ENCODE peak calls at places on chromosomes 6 and 20, in eight cellular contexts. R is posterior cingulate gyrus; S is activated CD8-positive, alpha-beta memory T cell treated with anti-CD3 and anti-CD28 coated beads for 1 hour; C is foreskin fibroblast; H is activated naive CD4-positive, alpha-beta T cell; L is RWPE1; E is endodermal cell; X is stimulated activated CD4-positive, alpha-beta T cell treated with anti-CD3 and anti-CD28 coated beads, Interleukin-1b, Interleukin-23, amount 100 ng/mL, for 48 hours. Q is an unnamed sample.

GRCh38 chr6:19452495-19452894 is 384.7 kb upstream of the ID4 start:
- DNase-seq in X (no peak), E (peak), S (no peak), L (no peak), H (no peak), C (no peak), R (no peak), Q (no peak)

GRCh38 chr6:8080338-8081151 is 16.4 kb upstream of the BLOC1S5 start:
- DNase-seq in X (no peak), C (peak), L (peak), S (no peak), R (no peak), E (no peak), H (no peak), Q (no peak)

GRCh38 chr20:10297684-10298240 is 79.1 kb downstream of the SNAP25 start:
- DNase-seq in H (no peak), L (no peak), S (no peak), C (no peak), R (no peak), X (no peak), E (no peak), Q (no peak)

GRCh38 chr6:46217671-46218131 is 46.9 kb upstream of the ENPP5 start:
- DNase-seq in R (peak), E (no peak), X (peak), C (no peak), H (no peak), S (no peak), L (no peak), Q (peak)

GRCh38 chr6:137019476-137020272 is 25.1 kb downstream of the IL20RA start:
- DNase-seq in S (no peak), L (no peak), R (no peak), X (no peak), C (no peak), H (no peak), E (no peak), Q (no peak)

GRCh38 chr6:116371384-116372209 is 850 bp downstream of the DSE start:
- DNase-seq in X (peak), C (peak), E (peak), L (peak), R (peak), H (peak), S (no peak), Q (peak)

GRCh38 chr6:158441639-158442308 is 118.1 kb upstream of the TMEM181 start:
- DNase-seq in C (no peak), L (no peak), X (no peak), R (no peak), S (no peak), E (no peak), H (no peak), Q (peak)

GRCh38 chr20:22711981-22712755 is 127.8 kb upstream of the FOXA2 start:
- DNase-seq in C (no peak), H (no peak), R (no peak), E (no peak), S (no peak), L (no peak), X (no peak), Q (no peak)

GRCh38 chr20:1813101-1813529 is 82.1 kb upstream of the SIRPA start:
- DNase-seq in E (peak), X (no peak), S (no peak), L (peak), C (peak), H (no peak), R (no peak), Q (no peak)

GRCh38 chr6:43963877-43964658 is 163.2 kb downstream of the MRPL14 start:
- DNase-seq in L (no peak), R (no peak), C (no peak), S (no peak), X (no peak), E (no peak), H (no peak), Q (no peak)

GRCh38 chr6:137641474-137642077 is 147.4 kb upstream of the OLIG3 start:
- DNase-seq in H (peak), E (peak), S (peak), C (peak), L (peak), R (peak), X (peak), Q (peak)

GRCh38 chr6:165718486-165718885 is 55.4 kb upstream of the PDE10A start:
- DNase-seq in S (no peak), R (no peak), C (no peak), E (no peak), X (no peak), L (no peak), H (no peak), Q (no peak)

GRCh38 chr6:46510656-46511055 is 19.4 kb upstream of the RCAN2 start:
- DNase-seq in E (no peak), S (no peak), C (peak), R (no peak), H (no peak), X (no peak), L (no peak), Q (no peak)

GRCh38 chr6:96032646-96033045 is 16.9 kb downstream of the FUT9 start:
- DNase-seq in S (no peak), H (no peak), X (no peak), C (no peak), R (no peak), E (no peak), L (no peak), Q (no peak)

GRCh38 chr20:62342910-62343309 is 24.2 kb downstream of the LAMA5 start:
- DNase-seq in L (no peak), X (no peak), H (no peak), E (no peak), S (no peak), R (no peak), C (no peak), Q (no peak)

GRCh38 chr6:110884321-110884720 is 9.7 kb downstream of the AMD1 start:
- DNase-seq in S (no peak), L (no peak), R (no peak), X (no peak), C (no peak), H (no peak), E (no peak), Q (no peak)

GRCh38 chr6:129853996-129854711 is 7.0 kb downstream of the TMEM244 start:
- DNase-seq in E (no peak), S (no peak), R (no peak), H (no peak), L (peak), C (peak), X (no peak), Q (no peak)

GRCh38 chr20:16263582-16263981 is 309.7 kb downstream of the KIF16B start:
- DNase-seq in R (peak), C (no peak), S (no peak), E (no peak), H (no peak), L (no peak), X (no peak), Q (peak)

Q was measured in occipital lobe.